ENCODE peak calls at places on chromosome 5, in ten cellular contexts. One of them, this sample, is unnamed.

GRCh38 chr5:139646111-139646510 is 2.0 kb upstream of the CXXC5 start:
- DNase-seq in psoas muscle: no peak
- DNase-seq in IMR-90: no peak
- DNase-seq in fibroblast of lung: no peak
- DNase-seq in upper lobe of right lung: peak; percentile 41
- DNase-seq in thyroid gland: no peak
- DNase-seq in cardiac muscle cell: no peak
- DNase-seq in BE2C: no peak
- DNase-seq in tibial artery: peak; percentile 45
- DNase-seq in uterus: no peak
- DNase-seq in this sample: peak; percentile 16

GRCh38 chr5:128528126-128528525 is 9.9 kb downstream of the FBN2 start:
- DNase-seq in cardiac muscle cell: no peak
- DNase-seq in uterus: no peak
- DNase-seq in psoas muscle: no peak
- DNase-seq in upper lobe of right lung: no peak
- DNase-seq in thyroid gland: no peak
- DNase-seq in tibial artery: no peak
- DNase-seq in BE2C: no peak
- DNase-seq in fibroblast of lung: no peak
- DNase-seq in IMR-90: no peak
- DNase-seq in this sample: no peak

GRCh38 chr5:124402144-124402581 is 344.3 kb downstream of the ZNF608 start:
- DNase-seq in psoas muscle: no peak
- DNase-seq in BE2C: no peak
- DNase-seq in tibial artery: no peak
- DNase-seq in fibroblast of lung: peak; percentile 75
- DNase-seq in cardiac muscle cell: no peak
- DNase-seq in thyroid gland: peak; percentile 37
- DNase-seq in uterus: no peak
- DNase-seq in IMR-90: peak; percentile 45
- DNase-seq in upper lobe of right lung: peak; percentile 68
- DNase-seq in this sample: peak; percentile 78

GRCh38 chr5:159886312-159886711 is 30.0 kb upstream of the ADRA1B start:
- DNase-seq in psoas muscle: no peak
- DNase-seq in thyroid gland: no peak
- DNase-seq in upper lobe of right lung: no peak
- DNase-seq in cardiac muscle cell: no peak
- DNase-seq in IMR-90: no peak
- DNase-seq in tibial artery: no peak
- DNase-seq in fibroblast of lung: no peak
- DNase-seq in uterus: no peak
- DNase-seq in BE2C: no peak
- DNase-seq in this sample: no peak

GRCh38 chr5:39062104-39062503 is 12.1 kb downstream of the RICTOR start:
- DNase-seq in tibial artery: no peak
- DNase-seq in psoas muscle: no peak
- DNase-seq in fibroblast of lung: no peak
- DNase-seq in uterus: no peak
- DNase-seq in IMR-90: no peak
- DNase-seq in upper lobe of right lung: no peak
- DNase-seq in cardiac muscle cell: no peak
- DNase-seq in thyroid gland: no peak
- DNase-seq in BE2C: no peak
- DNase-seq in this sample: no peak

GRCh38 chr5:150338546-150338945 is 19.0 kb upstream of the TCOF1 start:
- DNase-seq in psoas muscle: no peak
- DNase-seq in cardiac muscle cell: no peak
- DNase-seq in uterus: no peak
- DNase-seq in thyroid gland: no peak
- DNase-seq in fibroblast of lung: no peak
- DNase-seq in tibial artery: no peak
- DNase-seq in upper lobe of right lung: no peak
- DNase-seq in IMR-90: no peak
- DNase-seq in BE2C: no peak
- DNase-seq in this sample: no peak

GRCh38 chr5:144072518-144072927 is 97.9 kb downstream of the YIPF5 start:
- DNase-seq in fibroblast of lung: peak; percentile 82
- DNase-seq in upper lobe of right lung: no peak
- DNase-seq in thyroid gland: no peak
- DNase-seq in BE2C: no peak
- DNase-seq in tibial artery: no peak
- DNase-seq in psoas muscle: no peak
- DNase-seq in IMR-90: peak; percentile 84
- DNase-seq in cardiac muscle cell: no peak
- DNase-seq in uterus: no peak
- DNase-seq in this sample: no peak

GRCh38 chr5:55899344-55899743 is 48.2 kb downstream of the IL31RA start:
- DNase-seq in BE2C: no peak
- DNase-seq in tibial artery: no peak
- DNase-seq in uterus: no peak
- DNase-seq in psoas muscle: no peak
- DNase-seq in upper lobe of right lung: no peak
- DNase-seq in IMR-90: peak; percentile 56
- DNase-seq in thyroid gland: no peak
- DNase-seq in cardiac muscle cell: no peak
- DNase-seq in fibroblast of lung: peak; percentile 60
- DNase-seq in this sample: no peak

GRCh38 chr5:18024542-18024941 is 390.3 kb downstream of the TAF11L14 start:
- DNase-seq in uterus: no peak
- DNase-seq in IMR-90: no peak
- DNase-seq in BE2C: no peak
- DNase-seq in fibroblast of lung: no peak
- DNase-seq in cardiac muscle cell: no peak
- DNase-seq in thyroid gland: no peak
- DNase-seq in psoas muscle: no peak
- DNase-seq in upper lobe of right lung: no peak
- DNase-seq in tibial artery: no peak
- DNase-seq in this sample: no peak

GRCh38 chr5:172478256-172478655 is 23.9 kb upstream of the SH3PXD2B start:
- DNase-seq in thyroid gland: no peak
- DNase-seq in BE2C: no peak
- DNase-seq in fibroblast of lung: peak; percentile 28
- DNase-seq in uterus: no peak
- DNase-seq in cardiac muscle cell: no peak
- DNase-seq in IMR-90: no peak
- DNase-seq in tibial artery: no peak
- DNase-seq in upper lobe of right lung: no peak
- DNase-seq in psoas muscle: no peak
- DNase-seq in this sample: no peak

GRCh38 chr5:21919417-21920022 is 933.6 kb downstream of the CDH12 start:
- DNase-seq in BE2C: peak; percentile 21
- DNase-seq in psoas muscle: no peak
- DNase-seq in IMR-90: peak; percentile 45
- DNase-seq in tibial artery: no peak
- DNase-seq in fibroblast of lung: peak; percentile 25
- DNase-seq in cardiac muscle cell: peak; percentile 60
- DNase-seq in uterus: no peak
- DNase-seq in upper lobe of right lung: no peak
- DNase-seq in thyroid gland: no peak
- DNase-seq in this sample: no peak

GRCh38 chr5:148910686-148911361 is 84.4 kb downstream of the ADRB2 start:
- DNase-seq in uterus: no peak
- DNase-seq in tibial artery: no peak
- DNase-seq in BE2C: no peak
- DNase-seq in thyroid gland: no peak
- DNase-seq in fibroblast of lung: peak; percentile 70
- DNase-seq in cardiac muscle cell: no peak
- DNase-seq in IMR-90: peak; percentile 64
- DNase-seq in psoas muscle: no peak
- DNase-seq in upper lobe of right lung: peak; percentile 89
- DNase-seq in this sample: no peak

GRCh38 chr5:83925952-83926351 is 205.3 kb upstream of the HAPLN1 start:
- DNase-seq in uterus: no peak
- DNase-seq in thyroid gland: no peak
- DNase-seq in psoas muscle: no peak
- DNase-seq in BE2C: no peak
- DNase-seq in tibial artery: no peak
- DNase-seq in fibroblast of lung: no peak
- DNase-seq in cardiac muscle cell: peak; percentile 51
- DNase-seq in upper lobe of right lung: no peak
- DNase-seq in IMR-90: peak; percentile 32
- DNase-seq in this sample: no peak

GRCh38 chr5:95861221-95861857 is 38.8 kb upstream of the GLRX start:
- DNase-seq in psoas muscle: peak; percentile 79
- DNase-seq in uterus: peak; percentile 48
- DNase-seq in cardiac muscle cell: peak; percentile 30
- DNase-seq in IMR-90: peak; percentile 100
- DNase-seq in upper lobe of right lung: peak; percentile 70
- DNase-seq in fibroblast of lung: peak; percentile 97
- DNase-seq in tibial artery: peak; percentile 93
- DNase-seq in thyroid gland: peak; percentile 66
- DNase-seq in BE2C: no peak
- DNase-seq in this sample: peak; percentile 69

GRCh38 chr5:123094919-123095693 is 6.1 kb downstream of the PRDM6 start:
- DNase-seq in fibroblast of lung: no peak
- DNase-seq in IMR-90: peak; percentile 18
- DNase-seq in cardiac muscle cell: peak; percentile 53
- DNase-seq in thyroid gland: no peak
- DNase-seq in upper lobe of right lung: no peak
- DNase-seq in psoas muscle: peak; percentile 47
- DNase-seq in tibial artery: peak; percentile 80
- DNase-seq in BE2C: no peak
- DNase-seq in uterus: no peak
- DNase-seq in this sample: no peak
- H3K27me3 ChIP-seq in fibroblast of lung: no peaks in the 10 kb centered on the region
- H3K27me3 ChIP-seq in IMR-90: peaks cover 47% of the 10 kb centered on the region
- H3K27me3 ChIP-seq in cardiac muscle cell: peaks cover 100% of the 10 kb centered on the region
- H3K27me3 ChIP-seq in thyroid gland: peaks cover 64% of the 10 kb centered on the region
- H3K27me3 ChIP-seq in upper lobe of right lung: peaks cover 86% of the 10 kb centered on the region
- H3K27me3 ChIP-seq in psoas muscle: peaks cover 100% of the 10 kb centered on the region
- H3K27me3 ChIP-seq in tibial artery: no peaks in the 10 kb centered on the region
- H3K27me3 ChIP-seq in BE2C: peaks cover 97% of the 10 kb centered on the region
- H3K27me3 ChIP-seq in uterus: peaks cover 46% of the 10 kb centered on the region
- H3K27me3 ChIP-seq in this sample: peaks cover 3% of the 10 kb centered on the region

GRCh38 chr5:1535646-1536045 is 11.9 kb upstream of the LPCAT1 start:
- DNase-seq in uterus: no peak
- DNase-seq in tibial artery: no peak
- DNase-seq in BE2C: no peak
- DNase-seq in upper lobe of right lung: no peak
- DNase-seq in fibroblast of lung: no peak
- DNase-seq in psoas muscle: no peak
- DNase-seq in cardiac muscle cell: no peak
- DNase-seq in IMR-90: no peak
- DNase-seq in thyroid gland: no peak
- DNase-seq in this sample: no peak
- H3K27me3 ChIP-seq in uterus: no peaks in the 10 kb centered on the region
- H3K27me3 ChIP-seq in tibial artery: no peaks in the 10 kb centered on the region
- H3K27me3 ChIP-seq in BE2C: peaks cover 59% of the 10 kb centered on the region
- H3K27me3 ChIP-seq in upper lobe of right lung: no peaks in the 10 kb centered on the region
- H3K27me3 ChIP-seq in fibroblast of lung: peaks cover 5% of the 10 kb centered on the region
- H3K27me3 ChIP-seq in psoas muscle: no peaks in the 10 kb centered on the region
- H3K27me3 ChIP-seq in cardiac muscle cell: peaks cover 13% of the 10 kb centered on the region
- H3K27me3 ChIP-seq in IMR-90: peaks cover 13% of the 10 kb centered on the region
- H3K27me3 ChIP-seq in thyroid gland: no peaks in the 10 kb centered on the region
- H3K27me3 ChIP-seq in this sample: no peaks in the 10 kb centered on the region

DNA sequence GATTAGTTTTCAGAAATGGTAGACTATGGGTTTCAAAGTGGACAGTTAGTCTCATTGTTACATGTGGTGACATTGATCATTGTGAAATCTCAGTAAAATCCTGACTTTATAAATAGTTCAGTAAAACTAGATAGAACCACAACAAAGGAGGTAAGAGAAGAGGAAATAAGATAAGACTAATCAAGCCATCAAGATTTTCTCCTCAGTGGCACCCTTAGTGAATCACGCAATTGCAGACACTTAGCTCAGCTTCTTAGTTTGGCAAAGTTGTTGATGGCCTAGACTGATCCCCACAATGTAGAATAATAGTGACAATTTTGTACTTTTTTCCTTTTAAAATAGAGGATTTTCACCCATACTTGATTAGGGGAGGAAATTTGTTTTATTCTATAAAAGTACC is 426.7 kb upstream of the ITGA1 start:
- DNase-seq in IMR-90: no peak
- DNase-seq in uterus: no peak
- DNase-seq in upper lobe of right lung: no peak
- DNase-seq in BE2C: no peak
- DNase-seq in psoas muscle: no peak
- DNase-seq in cardiac muscle cell: no peak
- DNase-seq in tibial artery: no peak
- DNase-seq in fibroblast of lung: no peak
- DNase-seq in thyroid gland: no peak
- DNase-seq in this sample: no peak
- H3K27me3 ChIP-seq in IMR-90: no peaks in the 10 kb centered on the region
- H3K27me3 ChIP-seq in uterus: no peaks in the 10 kb centered on the region
- H3K27me3 ChIP-seq in upper lobe of right lung: no peaks in the 10 kb centered on the region
- H3K27me3 ChIP-seq in BE2C: no peaks in the 10 kb centered on the region
- H3K27me3 ChIP-seq in psoas muscle: no peaks in the 10 kb centered on the region
- H3K27me3 ChIP-seq in cardiac muscle cell: no peaks in the 10 kb centered on the region
- H3K27me3 ChIP-seq in tibial artery: no peaks in the 10 kb centered on the region
- H3K27me3 ChIP-seq in fibroblast of lung: no peaks in the 10 kb centered on the region
- H3K27me3 ChIP-seq in thyroid gland: no peaks in the 10 kb centered on the region
- H3K27me3 ChIP-seq in this sample: no peaks in the 10 kb centered on the region

GRCh38 chr5:14588145-14588544 is 6.6 kb downstream of the OTULINL start:
- DNase-seq in thyroid gland: no peak
- DNase-seq in uterus: no peak
- DNase-seq in IMR-90: no peak
- DNase-seq in tibial artery: no peak
- DNase-seq in psoas muscle: no peak
- DNase-seq in fibroblast of lung: no peak
- DNase-seq in upper lobe of right lung: no peak
- DNase-seq in cardiac muscle cell: no peak
- DNase-seq in BE2C: no peak
- DNase-seq in this sample: no peak
- H3K27me3 ChIP-seq in thyroid gland: no peaks in the 10 kb centered on the region
- H3K27me3 ChIP-seq in uterus: no peaks in the 10 kb centered on the region
- H3K27me3 ChIP-seq in IMR-90: peaks cover 40% of the 10 kb centered on the region
- H3K27me3 ChIP-seq in tibial artery: no peaks in the 10 kb centered on the region
- H3K27me3 ChIP-seq in psoas muscle: no peaks in the 10 kb centered on the region
- H3K27me3 ChIP-seq in fibroblast of lung: peaks cover 11% of the 10 kb centered on the region
- H3K27me3 ChIP-seq in upper lobe of right lung: no peaks in the 10 kb centered on the region
- H3K27me3 ChIP-seq in cardiac muscle cell: peaks cover 15% of the 10 kb centered on the region
- H3K27me3 ChIP-seq in BE2C: no peaks in the 10 kb centered on the region
- H3K27me3 ChIP-seq in this sample: no peaks in the 10 kb centered on the region

This sample was measured in breast epithelium.